ENCODE peak calls at places on chromosome 16, in six cellular contexts. F is CD8-positive, alpha-beta memory T cell; R is naive thymus-derived CD4-positive, alpha-beta T cell; B is H9; S is body of pancreas; X is lung. T is an unnamed sample.

GRCh38 chr16:27313422-27314160 is at the start of gene IL4R:
- DNase-seq in F (peak; percentile 71), R (peak; percentile 63), B (peak; percentile 50), S (peak; percentile 74), X (peak; percentile 89), T (peak; percentile 74)

GRCh38 chr16:54630284-54630967 is 300.2 kb upstream of the IRX5 start:
- DNase-seq in F (no peak), R (no peak), B (no peak), S (no peak), X (no peak), T (no peak)

GRCh38 chr16:73275448-73275847 is 227.5 kb upstream of the ZFHX3 start:
- DNase-seq in F (no peak), R (no peak), B (no peak), S (no peak), X (no peak), T (no peak)

GRCh38 chr16:23877107-23878070 is 41.6 kb downstream of the PRKCB start:
- DNase-seq in F (peak; percentile 28), R (peak; percentile 43), B (peak; percentile 31), S (no peak), X (no peak), T (no peak)

GRCh38 chr16:13957197-13958078 is 37.5 kb downstream of the ERCC4 start:
- DNase-seq in F (no peak), R (no peak), B (no peak), S (peak; percentile 83), X (peak; percentile 68), T (peak; percentile 53)

GRCh38 chr16:15708096-15708495 is 58.1 kb downstream of the NDE1 start:
- DNase-seq in F (no peak), R (no peak), B (no peak), S (no peak), X (no peak), T (no peak)

GRCh38 chr16:77288222-77288621 is 89.0 kb downstream of the SYCE1L start:
- DNase-seq in F (no peak), R (no peak), B (no peak), S (no peak), X (no peak), T (no peak)

GRCh38 chr16:57039148-57039812 is 49.9 kb downstream of the NLRC5 start:
- DNase-seq in F (peak; percentile 67), R (peak; percentile 43), B (no peak), S (no peak), X (no peak), T (no peak)

GRCh38 chr16:85235988-85236831 is 123.9 kb upstream of the CIBAR2 start:
- DNase-seq in F (no peak), R (no peak), B (no peak), S (no peak), X (no peak), T (peak; percentile 50)

GRCh38 chr16:15644306-15644961 is 1.5 kb upstream of the MARF1 start:
- DNase-seq in F (no peak), R (no peak), B (no peak), S (no peak), X (no peak), T (no peak)

GRCh38 chr16:12228607-12229499 is 252.3 kb downstream of the SNX29 start:
- DNase-seq in F (peak; percentile 7), R (peak; percentile 4), B (peak; percentile 89), S (no peak), X (no peak), T (peak; percentile 69)

GRCh38 chr16:59021751-59022150 is 287.6 kb upstream of the GOT2 start:
- DNase-seq in F (no peak), R (no peak), B (no peak), S (no peak), X (no peak), T (no peak)

GRCh38 chr16:59988591-59988990 is 1254.5 kb upstream of the GOT2 start:
- DNase-seq in F (no peak), R (no peak), B (no peak), S (no peak), X (no peak), T (no peak)

DNA sequence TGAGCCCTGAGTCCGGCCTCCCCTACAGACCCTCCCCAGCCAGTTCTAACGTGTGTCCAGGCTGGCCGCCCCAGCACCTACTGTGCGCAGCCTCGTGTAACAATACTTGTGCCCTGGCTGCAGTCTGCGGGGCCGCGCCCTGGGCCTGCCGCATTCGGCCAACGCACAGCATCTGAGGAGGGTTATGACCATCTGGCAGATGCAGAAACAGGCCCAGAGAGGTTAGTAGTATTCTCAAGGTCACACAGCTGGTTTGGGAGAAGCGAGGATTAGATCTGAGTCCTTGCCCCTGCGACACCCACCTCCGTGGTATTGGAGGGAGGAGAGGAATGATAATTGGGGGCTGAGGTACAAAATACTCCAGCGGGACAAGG is 997 bp downstream of the RIPOR1 start:
- DNase-seq in F (no peak), R (no peak), B (no peak), S (peak; percentile 34), X (no peak), T (no peak)
- H3K27ac ChIP-seq in F (peak overlapping the region; percentile 38), R (no peak overlapping the region), B (no peak overlapping the region), S (peak overlapping the region; percentile 92), X (peak overlapping the region; percentile 89), T (peak overlapping the region; percentile 87)

GRCh38 chr16:3212006-3212405 is 23.0 kb downstream of the ZNF200 start:
- DNase-seq in F (no peak), R (no peak), B (no peak), S (no peak), X (no peak), T (no peak)

GRCh38 chr16:3212567-3212966 is 22.4 kb downstream of the ZNF200 start:
- DNase-seq in F (no peak), R (no peak), B (no peak), S (no peak), X (no peak), T (no peak)

GRCh38 chr16:3215601-3216262 is 19.2 kb downstream of the ZNF200 start:
- DNase-seq in F (peak; percentile 34), R (peak; percentile 20), B (no peak), S (no peak), X (no peak), T (no peak)

GRCh38 chr16:3214904-3215600 is 19.9 kb downstream of the ZNF200 start:
- DNase-seq in F (peak; percentile 82), R (peak; percentile 89), B (no peak), S (no peak), X (no peak), T (no peak)

DNA sequence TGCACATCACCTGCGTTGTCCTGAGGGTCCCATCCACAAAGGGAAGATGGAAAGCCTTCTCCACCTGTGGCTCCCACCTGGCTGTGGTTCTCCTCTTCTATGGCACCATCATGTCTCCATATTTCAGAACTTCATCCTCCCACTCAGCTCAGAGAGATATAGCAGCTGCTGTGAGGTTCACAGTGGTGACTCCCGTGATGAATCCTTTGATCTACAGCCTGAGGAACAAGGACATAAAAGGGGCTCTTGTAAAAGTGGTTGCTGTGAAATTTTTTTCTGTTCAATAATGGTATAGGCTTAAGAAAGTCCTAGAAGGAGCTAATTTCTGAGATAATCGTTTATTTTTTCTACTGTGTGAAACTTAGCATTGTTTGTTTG is 18.7 kb downstream of the ZNF200 start:
- DNase-seq in F (peak; percentile 51), R (peak; percentile 54), B (no peak), S (no peak), X (no peak), T (no peak)
- H3K27ac ChIP-seq in F (no peak overlapping the region), R (peak overlapping the region; percentile 75), B (no peak overlapping the region), S (no peak overlapping the region), X (no peak overlapping the region), T (no peak overlapping the region)

GRCh38 chr16:88687676-88688012 is 1.3 kb upstream of the SNAI3 start:
- DNase-seq in F (no peak), R (no peak), B (no peak), S (no peak), X (no peak), T (no peak)

GRCh38 chr16:88686062-88686438 is 257 bp downstream of the SNAI3 start:
- DNase-seq in F (no peak), R (no peak), B (no peak), S (peak; percentile 59), X (no peak), T (no peak)

GRCh38 chr16:88685156-88686061 is 898 bp downstream of the SNAI3 start:
- DNase-seq in F (peak; percentile 60), R (peak; percentile 55), B (no peak), S (peak; percentile 34), X (no peak), T (no peak)

GRCh38 chr16:88687254-88687576 is 908 bp upstream of the SNAI3 start:
- DNase-seq in F (no peak), R (no peak), B (no peak), S (no peak), X (no peak), T (no peak)

DNA sequence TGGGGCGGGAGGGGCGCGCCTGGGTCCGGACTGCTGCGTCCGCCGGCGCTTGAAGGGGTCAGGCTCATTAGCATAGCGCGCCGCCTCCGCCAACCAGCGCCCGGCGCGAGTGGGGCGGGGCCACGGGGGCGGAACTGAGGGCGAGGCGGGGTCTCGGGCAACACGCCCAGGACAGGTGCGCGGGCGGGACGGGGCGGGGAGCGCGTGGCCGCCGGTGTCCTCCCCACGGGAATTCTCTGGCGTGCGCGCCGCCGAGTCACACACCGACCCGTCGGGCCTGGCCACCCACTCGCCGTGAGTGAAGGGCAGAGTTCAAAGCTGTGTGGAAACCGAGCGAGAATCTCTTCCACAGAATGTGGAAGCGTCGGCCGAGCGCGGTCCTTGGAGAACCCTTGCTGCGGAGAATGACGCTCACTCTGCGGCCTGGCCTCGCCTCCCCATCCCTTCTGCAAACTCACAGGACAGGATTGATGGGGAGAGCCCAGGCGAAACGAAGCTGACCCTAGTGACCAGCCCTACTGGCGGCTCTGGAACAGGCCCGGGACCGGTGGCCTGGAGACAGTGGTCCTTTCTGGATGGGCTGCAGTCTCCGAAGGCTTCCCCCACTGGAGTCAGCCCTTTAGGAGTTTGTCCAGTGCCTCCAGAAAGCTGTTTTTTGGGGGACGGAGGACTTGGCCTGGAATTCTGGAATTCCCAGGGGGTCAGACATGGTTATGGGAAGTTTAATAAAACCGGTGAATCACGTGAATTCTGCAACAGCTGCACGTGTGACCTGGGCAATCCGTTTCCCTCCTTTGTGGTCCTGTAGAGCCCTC is at the start of gene SNAI3:
- DNase-seq in F (peak; percentile 83), R (peak; percentile 71), B (peak; percentile 92), S (peak; percentile 85), X (peak; percentile 90), T (peak; percentile 88)
- H3K27ac ChIP-seq in F (peak within 1 kb of the TSS; percentile 70), R (peak within 1 kb of the TSS; percentile 77), B (no peak within 1 kb of the TSS), S (peak within 1 kb of the TSS; percentile 62), X (peak within 1 kb of the TSS; percentile 22), T (no peak within 1 kb of the TSS)

DNA sequence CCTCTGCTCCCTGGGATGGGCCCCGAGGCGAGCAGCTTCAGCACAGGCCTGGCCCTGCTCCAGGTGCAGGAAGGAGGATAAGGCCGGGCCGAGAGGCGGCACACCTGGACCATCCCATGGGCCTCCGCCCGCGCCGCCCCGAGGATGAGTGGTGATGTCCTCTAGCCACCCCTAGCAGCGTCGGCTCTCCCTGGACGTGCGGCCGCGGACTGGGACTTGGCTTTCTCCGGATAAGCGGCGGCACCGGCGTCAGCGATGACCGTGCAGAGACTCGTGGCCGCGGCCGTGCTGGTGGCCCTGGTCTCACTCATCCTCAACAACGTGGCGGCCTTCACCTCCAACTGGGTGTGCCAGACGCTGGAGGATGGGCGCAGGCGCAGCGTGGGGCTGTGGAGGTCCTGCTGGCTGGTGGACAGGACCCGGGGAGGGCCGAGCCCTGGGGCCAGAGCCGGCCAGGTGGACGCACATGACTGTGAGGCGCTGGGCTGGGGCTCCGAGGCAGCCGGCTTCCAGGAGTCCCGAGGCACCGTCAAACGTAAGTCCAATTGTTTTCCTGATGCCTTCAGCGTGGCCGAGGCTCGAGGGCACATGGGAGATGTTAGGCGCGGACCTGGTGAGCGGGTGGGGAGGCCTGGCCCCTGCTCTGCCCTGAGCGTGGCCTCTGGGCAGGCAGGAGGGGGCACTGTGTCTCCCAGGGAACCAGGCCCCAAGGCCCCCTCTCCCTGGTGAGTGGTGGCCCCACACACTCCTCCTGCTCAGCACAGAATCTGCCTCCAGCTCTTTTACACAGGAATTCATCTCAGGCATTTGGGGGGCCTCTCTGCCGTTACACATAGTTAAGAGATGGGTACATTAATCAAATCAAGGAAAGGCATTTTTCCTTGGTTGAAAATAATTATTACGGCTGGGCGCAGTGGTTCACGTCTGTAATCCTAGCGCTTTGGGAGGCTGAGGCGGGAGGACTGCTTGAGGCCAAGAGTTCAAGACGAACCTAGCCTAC is 855 bp downstream of the TMEM204 start:
- DNase-seq in F (no peak), R (no peak), B (no peak), S (no peak), X (no peak), T (no peak)
- H3K27ac ChIP-seq in F (peak overlapping the region; percentile 38), R (peak overlapping the region; percentile 84), B (no peak overlapping the region), S (peak overlapping the region; percentile 44), X (peak overlapping the region; percentile 82), T (peak overlapping the region; percentile 88)